ENCODE peak calls at places on chromosome 13, in six cellular contexts. N is HT1080, C is nephron progenitor cell, E is BE2C, P is EH, O is HuH-7.5. Q is an unnamed sample.

GRCh38 chr13:26220575-26220974 is 1.5 kb downstream of the RNF6 start:
- DNase-seq in N (peak; percentile 38), C (no peak), E (no peak), P (peak; percentile 53), O (no peak), Q (no peak)

GRCh38 chr13:79686441-79686840 is 205.5 kb downstream of the NDFIP2 start:
- DNase-seq in N (no peak), C (no peak), E (no peak), P (no peak), O (no peak), Q (no peak)

GRCh38 chr13:51590966-51591627 is 6.8 kb downstream of the WDFY2 start:
- DNase-seq in N (peak; percentile 90), C (no peak), E (no peak), P (peak; percentile 99), O (no peak), Q (peak; percentile 63)

GRCh38 chr13:94914829-94915228 is 202.5 kb upstream of the SOX21 start:
- DNase-seq in N (no peak), C (no peak), E (no peak), P (peak; percentile 41), O (no peak), Q (no peak)

GRCh38 chr13:80040219-80040976 is 300.5 kb downstream of the SPRY2 start:
- DNase-seq in N (peak; percentile 99), C (no peak), E (no peak), P (peak; percentile 100), O (no peak), Q (no peak)

GRCh38 chr13:40534456-40534855 is 132.0 kb downstream of the FOXO1 start:
- DNase-seq in N (no peak), C (no peak), E (no peak), P (no peak), O (peak; percentile 28), Q (peak; percentile 82)

GRCh38 chr13:113305208-113305607 is 8.2 kb downstream of the LAMP1 start:
- DNase-seq in N (peak; percentile 52), C (no peak), E (no peak), P (peak; percentile 45), O (no peak), Q (no peak)

GRCh38 chr13:113898391-113898790 is 34.5 kb upstream of the GAS6 start:
- DNase-seq in N (no peak), C (no peak), E (no peak), P (no peak), O (no peak), Q (no peak)

GRCh38 chr13:95391325-95391724 is 90.1 kb upstream of the ABCC4 start:
- DNase-seq in N (no peak), C (no peak), E (no peak), P (no peak), O (no peak), Q (no peak)

GRCh38 chr13:107753748-107754147 is 461.6 kb downstream of the LIG4 start:
- DNase-seq in N (no peak), C (no peak), E (no peak), P (no peak), O (no peak), Q (no peak)

GRCh38 chr13:95204231-95204765 is 97.0 kb downstream of the ABCC4 start:
- DNase-seq in N (no peak), C (no peak), E (no peak), P (no peak), O (no peak), Q (no peak)

GRCh38 chr13:60448907-60449510 is 52.0 kb downstream of the TDRD3 start:
- DNase-seq in N (peak; percentile 23), C (peak; percentile 16), E (peak; percentile 23), P (peak; percentile 49), O (peak; percentile 4), Q (peak; percentile 31)

GRCh38 chr13:41544824-41545707 is 87.7 kb downstream of the RGCC start:
- DNase-seq in N (peak; percentile 73), C (no peak), E (no peak), P (peak; percentile 30), O (no peak), Q (no peak)

GRCh38 chr13:82467626-82468025 is 1414.6 kb downstream of the SLITRK1 start:
- DNase-seq in N (no peak), C (no peak), E (no peak), P (no peak), O (no peak), Q (no peak)

GRCh38 chr13:97435794-97436193 is 1.8 kb downstream of the RAP2A start:
- DNase-seq in N (no peak), C (no peak), E (no peak), P (peak; percentile 14), O (no peak), Q (no peak)

GRCh38 chr13:40565282-40566148 is 100.9 kb downstream of the FOXO1 start:
- DNase-seq in N (peak; percentile 38), C (no peak), E (no peak), P (peak; percentile 28), O (no peak), Q (no peak)

GRCh38 chr13:44768233-44768632 is 192.1 kb upstream of the TSC22D1 start:
- DNase-seq in N (no peak), C (no peak), E (no peak), P (no peak), O (no peak), Q (no peak)

GRCh38 chr13:80339578-80339840 is 1.4 kb downstream of the SPRY2 start:
- DNase-seq in N (peak; percentile 37), C (peak; percentile 6), E (no peak), P (no peak), O (no peak), Q (no peak)

Q was measured in HepG2.